ENCODE peak calls at places on chromosomes 7 and 10, in nine cellular contexts. One of them, this sample, is unnamed.

GRCh38 chr10:132048294-132048667 is 17.5 kb upstream of the JAKMIP3 start:
- DNase-seq in H54: no peak
- DNase-seq in NB4: no peak
- DNase-seq in A549: peak; percentile 33
- DNase-seq in K562: no peak
- DNase-seq in gastrocnemius medialis: no peak
- DNase-seq in heart left ventricle: no peak
- DNase-seq in body of pancreas: no peak
- DNase-seq in GM12878: no peak
- DNase-seq in this sample: no peak

GRCh38 chr10:121027390-121027789 is 176.2 kb downstream of the WDR11 start:
- DNase-seq in H54: no peak
- DNase-seq in NB4: no peak
- DNase-seq in A549: no peak
- DNase-seq in K562: no peak
- DNase-seq in gastrocnemius medialis: no peak
- DNase-seq in heart left ventricle: no peak
- DNase-seq in body of pancreas: no peak
- DNase-seq in GM12878: no peak
- DNase-seq in this sample: no peak

GRCh38 chr7:27199820-27200760 is at the start of gene HOXA13:
- DNase-seq in H54: no peak
- DNase-seq in NB4: peak; percentile 97
- DNase-seq in A549: peak; percentile 69
- DNase-seq in K562: peak; percentile 5
- DNase-seq in gastrocnemius medialis: no peak
- DNase-seq in heart left ventricle: no peak
- DNase-seq in body of pancreas: no peak
- DNase-seq in GM12878: no peak
- DNase-seq in this sample: peak; percentile 20

GRCh38 chr10:117007080-117007479 is 2.1 kb upstream of the SHTN1 start:
- DNase-seq in H54: peak; percentile 57
- DNase-seq in NB4: peak; percentile 36
- DNase-seq in A549: peak; percentile 61
- DNase-seq in K562: peak; percentile 65
- DNase-seq in gastrocnemius medialis: no peak
- DNase-seq in heart left ventricle: no peak
- DNase-seq in body of pancreas: no peak
- DNase-seq in GM12878: no peak
- DNase-seq in this sample: peak; percentile 21

GRCh38 chr7:75740846-75741497 is 2.2 kb upstream of the HIP1 start:
- DNase-seq in H54: no peak
- DNase-seq in NB4: peak; percentile 94
- DNase-seq in A549: peak; percentile 40
- DNase-seq in K562: peak; percentile 84
- DNase-seq in gastrocnemius medialis: peak; percentile 32
- DNase-seq in heart left ventricle: peak; percentile 56
- DNase-seq in body of pancreas: peak; percentile 42
- DNase-seq in GM12878: peak; percentile 80
- DNase-seq in this sample: no peak

GRCh38 chr10:95567903-95568630 is 6.9 kb upstream of the SORBS1 start:
- DNase-seq in H54: peak; percentile 45
- DNase-seq in NB4: no peak
- DNase-seq in A549: no peak
- DNase-seq in K562: no peak
- DNase-seq in gastrocnemius medialis: no peak
- DNase-seq in heart left ventricle: no peak
- DNase-seq in body of pancreas: no peak
- DNase-seq in GM12878: no peak
- DNase-seq in this sample: peak; percentile 19

GRCh38 chr10:12710594-12711343 is 290.7 kb downstream of the CCDC3 start:
- DNase-seq in H54: peak; percentile 37
- DNase-seq in NB4: peak; percentile 74
- DNase-seq in A549: peak; percentile 84
- DNase-seq in K562: peak; percentile 75
- DNase-seq in gastrocnemius medialis: no peak
- DNase-seq in heart left ventricle: peak; percentile 64
- DNase-seq in body of pancreas: peak; percentile 81
- DNase-seq in GM12878: peak; percentile 26
- DNase-seq in this sample: peak; percentile 94

GRCh38 chr10:57168703-57169240 is 807.7 kb upstream of the ZWINT start:
- DNase-seq in H54: no peak
- DNase-seq in NB4: no peak
- DNase-seq in A549: no peak
- DNase-seq in K562: no peak
- DNase-seq in gastrocnemius medialis: no peak
- DNase-seq in heart left ventricle: no peak
- DNase-seq in body of pancreas: no peak
- DNase-seq in GM12878: no peak
- DNase-seq in this sample: no peak

GRCh38 chr7:12107841-12108249 is 103.2 kb upstream of the TMEM106B start:
- DNase-seq in H54: no peak
- DNase-seq in NB4: no peak
- DNase-seq in A549: peak; percentile 89
- DNase-seq in K562: no peak
- DNase-seq in gastrocnemius medialis: no peak
- DNase-seq in heart left ventricle: no peak
- DNase-seq in body of pancreas: no peak
- DNase-seq in GM12878: no peak
- DNase-seq in this sample: no peak

GRCh38 chr7:30911561-30911969 is at the start of gene AQP1:
- DNase-seq in H54: no peak
- DNase-seq in NB4: no peak
- DNase-seq in A549: no peak
- DNase-seq in K562: peak; percentile 64
- DNase-seq in gastrocnemius medialis: no peak
- DNase-seq in heart left ventricle: peak; percentile 90
- DNase-seq in body of pancreas: peak; percentile 90
- DNase-seq in GM12878: no peak
- DNase-seq in this sample: peak; percentile 66
- TF ChIP-seq POLR2A in H54: no peak
- TF ChIP-seq POLR2A in NB4: no peak
- TF ChIP-seq POLR2A in A549: no peak
- TF ChIP-seq POLR2A in K562: no peak
- TF ChIP-seq POLR2A in gastrocnemius medialis: peak; percentile 19
- TF ChIP-seq POLR2A in heart left ventricle: peak; percentile 64
- TF ChIP-seq POLR2A in body of pancreas: peak; percentile 97
- TF ChIP-seq POLR2A in GM12878: no peak
- TF ChIP-seq POLR2A in this sample: peak; percentile 38

DNA sequence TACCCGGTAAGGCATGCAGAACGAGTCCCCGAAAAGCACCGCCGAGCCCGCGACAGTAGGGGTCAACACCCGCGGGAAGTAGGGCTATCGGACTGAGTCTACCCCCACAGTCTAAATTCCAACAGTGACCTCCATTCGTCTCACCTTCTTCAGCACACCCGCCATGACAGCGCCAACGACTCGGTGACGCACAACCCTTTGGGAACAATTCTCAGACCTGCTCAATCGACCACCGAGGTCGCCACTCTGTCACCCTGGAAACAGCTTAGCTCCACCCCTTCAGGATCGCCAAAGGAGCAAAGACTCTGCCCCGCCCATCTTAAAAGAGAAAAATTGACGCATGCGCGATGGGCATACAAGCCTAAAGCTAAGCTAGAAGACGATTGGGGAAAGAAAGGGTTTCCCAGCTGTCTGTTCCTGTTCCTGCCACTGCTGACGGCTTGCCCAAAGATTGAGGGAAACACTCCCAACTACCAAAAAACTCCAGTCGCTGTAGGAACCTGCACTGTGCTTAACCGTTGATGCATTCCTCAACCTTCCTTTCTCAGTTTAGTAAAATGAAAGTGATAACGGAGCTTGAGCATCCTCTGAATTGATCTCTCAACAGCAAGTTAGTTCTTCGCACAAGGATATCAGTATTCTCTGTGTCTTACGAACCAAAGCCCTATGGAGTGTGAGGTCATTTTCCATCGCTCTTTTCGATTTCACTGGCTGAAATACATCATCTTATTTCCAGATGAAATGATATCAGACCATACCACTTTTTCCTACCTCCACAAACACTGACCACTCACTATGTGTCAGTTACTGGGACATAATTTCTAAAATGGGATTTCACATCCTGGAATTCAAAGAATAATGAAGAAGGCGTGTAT is at the start of gene NDUFA5:
- DNase-seq in H54: peak; percentile 58
- DNase-seq in NB4: peak; percentile 99
- DNase-seq in A549: peak; percentile 98
- DNase-seq in K562: peak; percentile 100
- DNase-seq in gastrocnemius medialis: peak; percentile 98
- DNase-seq in heart left ventricle: peak; percentile 99
- DNase-seq in body of pancreas: peak; percentile 99
- DNase-seq in GM12878: peak; percentile 95
- DNase-seq in this sample: peak; percentile 98
- TF ChIP-seq POLR2A in H54: peak; percentile 55
- TF ChIP-seq POLR2A in NB4: peak; percentile 85
- TF ChIP-seq POLR2A in A549: peak; percentile 54
- TF ChIP-seq POLR2A in K562: peak; percentile 96
- TF ChIP-seq POLR2A in gastrocnemius medialis: peak; percentile 81
- TF ChIP-seq POLR2A in heart left ventricle: no peak
- TF ChIP-seq POLR2A in body of pancreas: peak; percentile 82
- TF ChIP-seq POLR2A in GM12878: peak; percentile 90
- TF ChIP-seq POLR2A in this sample: peak; percentile 91

GRCh38 chr10:124878457-124878739 is 63.5 kb upstream of the ZRANB1 start:
- DNase-seq in H54: no peak
- DNase-seq in NB4: no peak
- DNase-seq in A549: no peak
- DNase-seq in K562: no peak
- DNase-seq in gastrocnemius medialis: no peak
- DNase-seq in heart left ventricle: no peak
- DNase-seq in body of pancreas: no peak
- DNase-seq in GM12878: no peak
- DNase-seq in this sample: no peak
- TF ChIP-seq POLR2A in H54: no peak
- TF ChIP-seq POLR2A in NB4: no peak
- TF ChIP-seq POLR2A in A549: no peak
- TF ChIP-seq POLR2A in K562: no peak
- TF ChIP-seq POLR2A in gastrocnemius medialis: no peak
- TF ChIP-seq POLR2A in heart left ventricle: no peak
- TF ChIP-seq POLR2A in body of pancreas: no peak
- TF ChIP-seq POLR2A in GM12878: no peak
- TF ChIP-seq POLR2A in this sample: no peak

GRCh38 chr10:101060036-101060950 is 1.5 kb upstream of the KAZALD1 start:
- DNase-seq in H54: peak; percentile 97
- DNase-seq in NB4: peak; percentile 95
- DNase-seq in A549: peak; percentile 95
- DNase-seq in K562: peak; percentile 91
- DNase-seq in gastrocnemius medialis: peak; percentile 83
- DNase-seq in heart left ventricle: peak; percentile 94
- DNase-seq in body of pancreas: peak; percentile 97
- DNase-seq in GM12878: peak; percentile 81
- DNase-seq in this sample: peak; percentile 97

GRCh38 chr10:101061814-101062230 is at the start of gene KAZALD1:
- DNase-seq in H54: no peak
- DNase-seq in NB4: no peak
- DNase-seq in A549: no peak
- DNase-seq in K562: no peak
- DNase-seq in gastrocnemius medialis: no peak
- DNase-seq in heart left ventricle: no peak
- DNase-seq in body of pancreas: no peak
- DNase-seq in GM12878: no peak
- DNase-seq in this sample: peak; percentile 63

GRCh38 chr10:101063162-101063525 is 1.4 kb downstream of the KAZALD1 start:
- DNase-seq in H54: no peak
- DNase-seq in NB4: peak; percentile 69
- DNase-seq in A549: no peak
- DNase-seq in K562: peak; percentile 44
- DNase-seq in gastrocnemius medialis: no peak
- DNase-seq in heart left ventricle: no peak
- DNase-seq in body of pancreas: no peak
- DNase-seq in GM12878: no peak
- DNase-seq in this sample: no peak

GRCh38 chr10:101062231-101063161 is 707 bp downstream of the KAZALD1 start:
- DNase-seq in H54: no peak
- DNase-seq in NB4: peak; percentile 89
- DNase-seq in A549: peak; percentile 75
- DNase-seq in K562: peak; percentile 78
- DNase-seq in gastrocnemius medialis: no peak
- DNase-seq in heart left ventricle: peak; percentile 49
- DNase-seq in body of pancreas: peak; percentile 73
- DNase-seq in GM12878: no peak
- DNase-seq in this sample: peak; percentile 81

DNA sequence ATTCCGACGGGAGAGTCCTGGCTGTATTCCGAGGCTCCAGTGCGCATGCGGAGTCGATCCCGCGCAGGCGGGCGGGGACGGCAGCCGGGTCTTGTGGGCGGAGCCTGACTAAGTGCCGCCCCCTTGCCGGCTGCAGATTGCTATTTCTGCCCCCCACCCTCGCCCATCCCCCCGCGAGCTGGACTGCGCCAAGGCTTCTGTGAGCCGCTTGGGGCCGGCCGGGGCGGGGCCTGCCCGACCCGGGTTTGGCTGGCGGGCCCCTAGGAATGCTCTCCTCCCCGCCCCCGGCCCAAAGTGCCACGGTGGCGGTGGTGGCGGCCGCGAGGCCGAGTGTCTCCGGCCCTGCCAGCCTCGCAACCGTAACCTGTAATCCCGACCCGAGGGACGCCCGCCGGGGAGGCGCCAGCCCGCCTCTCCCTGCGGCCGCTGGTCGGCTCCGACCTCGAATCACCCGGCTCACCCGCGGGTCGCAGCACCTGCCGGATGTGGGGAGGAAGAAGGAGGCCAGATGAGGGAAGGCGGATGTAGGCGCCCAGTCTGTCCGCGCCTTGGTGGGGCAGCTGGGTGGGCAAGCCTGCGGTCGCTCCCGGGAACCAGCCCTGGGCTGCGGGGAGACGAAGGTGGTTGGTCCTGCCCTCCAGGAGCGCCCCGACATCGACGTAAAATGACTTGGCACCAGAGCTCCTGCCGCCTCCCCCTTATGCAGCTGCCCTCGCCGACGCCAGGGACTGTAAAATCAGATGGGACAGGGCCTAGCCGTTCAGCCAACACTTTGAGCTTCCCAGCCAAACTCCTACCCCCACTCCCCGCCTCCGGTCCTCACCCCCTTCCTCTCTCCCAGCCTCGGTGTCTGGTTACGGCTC is 607 bp upstream of the KAZALD1 start:
- DNase-seq in H54: peak; percentile 97
- DNase-seq in NB4: peak; percentile 96
- DNase-seq in A549: peak; percentile 95
- DNase-seq in K562: peak; percentile 93
- DNase-seq in gastrocnemius medialis: peak; percentile 87
- DNase-seq in heart left ventricle: peak; percentile 97
- DNase-seq in body of pancreas: peak; percentile 96
- DNase-seq in GM12878: peak; percentile 35
- DNase-seq in this sample: peak; percentile 94
- TF ChIP-seq POLR2A in H54: peak; percentile 57
- TF ChIP-seq POLR2A in NB4: peak; percentile 49
- TF ChIP-seq POLR2A in A549: peak; percentile 65
- TF ChIP-seq POLR2A in K562: peak; percentile 68
- TF ChIP-seq POLR2A in gastrocnemius medialis: peak; percentile 64
- TF ChIP-seq POLR2A in heart left ventricle: no peak
- TF ChIP-seq POLR2A in body of pancreas: peak; percentile 69
- TF ChIP-seq POLR2A in GM12878: peak; percentile 77
- TF ChIP-seq POLR2A in this sample: peak; percentile 64